ENCODE peak calls at places on chromosomes 12 and 14, in five cellular contexts. One of them, this sample, is unnamed.
A peak's percentile ranks its signal among the peaks of the same experiment; 100 is the strongest.

GRCh38 chr12:117100251-117100650 is 1.0 kb upstream of the TESC start:
- DNase-seq in IMR-90: peak; percentile 16
- DNase-seq in colonic mucosa: no peak
- DNase-seq in PC-3: peak; percentile 22
- DNase-seq in NT2/D1: no peak
- DNase-seq in this sample: peak; percentile 75

GRCh38 chr12:1201030-1201429 is 210.0 kb downstream of the ERC1 start:
- DNase-seq in IMR-90: no peak
- DNase-seq in colonic mucosa: no peak
- DNase-seq in PC-3: no peak
- DNase-seq in NT2/D1: no peak
- DNase-seq in this sample: no peak

GRCh38 chr14:105350450-105351244 is 36.1 kb downstream of the PACS2 start:
- DNase-seq in IMR-90: no peak
- DNase-seq in colonic mucosa: no peak
- DNase-seq in PC-3: no peak
- DNase-seq in NT2/D1: no peak
- DNase-seq in this sample: no peak

GRCh38 chr12:84455598-84455997 is 457.0 kb downstream of the SLC6A15 start:
- DNase-seq in IMR-90: no peak
- DNase-seq in colonic mucosa: no peak
- DNase-seq in PC-3: no peak
- DNase-seq in NT2/D1: no peak
- DNase-seq in this sample: no peak

GRCh38 chr12:74685385-74685784 is 147.8 kb downstream of the ATXN7L3B start:
- DNase-seq in IMR-90: no peak
- DNase-seq in colonic mucosa: no peak
- DNase-seq in PC-3: no peak
- DNase-seq in NT2/D1: no peak
- DNase-seq in this sample: peak; percentile 75

GRCh38 chr12:53343978-53344377 is 7.8 kb upstream of the SP7 start:
- DNase-seq in IMR-90: no peak
- DNase-seq in colonic mucosa: no peak
- DNase-seq in PC-3: no peak
- DNase-seq in NT2/D1: no peak
- DNase-seq in this sample: no peak

GRCh38 chr12:100716949-100717732 is 77.4 kb upstream of the ANO4 start:
- DNase-seq in IMR-90: no peak
- DNase-seq in colonic mucosa: no peak
- DNase-seq in PC-3: no peak
- DNase-seq in NT2/D1: no peak
- DNase-seq in this sample: peak; percentile 87

GRCh38 chr12:126726481-126727217 is 1540.3 kb upstream of the TMEM132C start:
- DNase-seq in IMR-90: no peak
- DNase-seq in colonic mucosa: no peak
- DNase-seq in PC-3: no peak
- DNase-seq in NT2/D1: peak; percentile 22
- DNase-seq in this sample: peak; percentile 84

GRCh38 chr14:101875726-101876268 is 88.6 kb upstream of the DYNC1H1 start:
- DNase-seq in IMR-90: no peak
- DNase-seq in colonic mucosa: no peak
- DNase-seq in PC-3: no peak
- DNase-seq in NT2/D1: no peak
- DNase-seq in this sample: no peak

GRCh38 chr14:69242311-69243224 is 17.4 kb upstream of the GALNT16 start:
- DNase-seq in IMR-90: peak; percentile 74
- DNase-seq in colonic mucosa: peak; percentile 64
- DNase-seq in PC-3: peak; percentile 79
- DNase-seq in NT2/D1: no peak
- DNase-seq in this sample: peak; percentile 83

GRCh38 chr12:67747869-67748760 is 99.6 kb downstream of the DYRK2 start:
- DNase-seq in IMR-90: peak; percentile 72
- DNase-seq in colonic mucosa: peak; percentile 59
- DNase-seq in PC-3: peak; percentile 73
- DNase-seq in NT2/D1: no peak
- DNase-seq in this sample: no peak

GRCh38 chr14:29868000-29868399 is 59.6 kb downstream of the PRKD1 start:
- DNase-seq in IMR-90: peak; percentile 56
- DNase-seq in colonic mucosa: no peak
- DNase-seq in PC-3: no peak
- DNase-seq in NT2/D1: no peak
- DNase-seq in this sample: no peak

GRCh38 chr12:10143205-10143604 is 13.2 kb upstream of the CLEC7A start:
- DNase-seq in IMR-90: peak; percentile 62
- DNase-seq in colonic mucosa: no peak
- DNase-seq in PC-3: no peak
- DNase-seq in NT2/D1: no peak
- DNase-seq in this sample: no peak

GRCh38 chr12:12821975-12822374 is 8.8 kb downstream of the DDX47 start:
- DNase-seq in IMR-90: no peak
- DNase-seq in colonic mucosa: no peak
- DNase-seq in PC-3: no peak
- DNase-seq in NT2/D1: no peak
- DNase-seq in this sample: no peak

GRCh38 chr14:74500417-74501134 is 7.0 kb downstream of the ISCA2 start:
- DNase-seq in IMR-90: no peak
- DNase-seq in colonic mucosa: no peak
- DNase-seq in PC-3: no peak
- DNase-seq in NT2/D1: no peak
- DNase-seq in this sample: peak; percentile 87

GRCh38 chr14:54170301-54170700 is 213.7 kb upstream of the BMP4 start:
- DNase-seq in IMR-90: no peak
- DNase-seq in colonic mucosa: no peak
- DNase-seq in PC-3: no peak
- DNase-seq in NT2/D1: no peak
- DNase-seq in this sample: no peak

GRCh38 chr12:6070472-6071257 is 53.8 kb downstream of the VWF start:
- DNase-seq in IMR-90: no peak
- DNase-seq in colonic mucosa: no peak
- DNase-seq in PC-3: no peak
- DNase-seq in NT2/D1: no peak
- DNase-seq in this sample: peak; percentile 85

GRCh38 chr12:6068226-6068625 is 56.2 kb downstream of the VWF start:
- DNase-seq in IMR-90: no peak
- DNase-seq in colonic mucosa: no peak
- DNase-seq in PC-3: no peak
- DNase-seq in NT2/D1: no peak
- DNase-seq in this sample: no peak

GRCh38 chr12:6067152-6067916 is 57.1 kb downstream of the VWF start:
- DNase-seq in IMR-90: peak; percentile 28
- DNase-seq in colonic mucosa: no peak
- DNase-seq in PC-3: peak; percentile 75
- DNase-seq in NT2/D1: peak; percentile 90
- DNase-seq in this sample: peak; percentile 94

GRCh38 chr12:6072302-6072752 is 52.1 kb downstream of the VWF start:
- DNase-seq in IMR-90: peak; percentile 79
- DNase-seq in colonic mucosa: no peak
- DNase-seq in PC-3: peak; percentile 36
- DNase-seq in NT2/D1: no peak
- DNase-seq in this sample: no peak

DNA sequence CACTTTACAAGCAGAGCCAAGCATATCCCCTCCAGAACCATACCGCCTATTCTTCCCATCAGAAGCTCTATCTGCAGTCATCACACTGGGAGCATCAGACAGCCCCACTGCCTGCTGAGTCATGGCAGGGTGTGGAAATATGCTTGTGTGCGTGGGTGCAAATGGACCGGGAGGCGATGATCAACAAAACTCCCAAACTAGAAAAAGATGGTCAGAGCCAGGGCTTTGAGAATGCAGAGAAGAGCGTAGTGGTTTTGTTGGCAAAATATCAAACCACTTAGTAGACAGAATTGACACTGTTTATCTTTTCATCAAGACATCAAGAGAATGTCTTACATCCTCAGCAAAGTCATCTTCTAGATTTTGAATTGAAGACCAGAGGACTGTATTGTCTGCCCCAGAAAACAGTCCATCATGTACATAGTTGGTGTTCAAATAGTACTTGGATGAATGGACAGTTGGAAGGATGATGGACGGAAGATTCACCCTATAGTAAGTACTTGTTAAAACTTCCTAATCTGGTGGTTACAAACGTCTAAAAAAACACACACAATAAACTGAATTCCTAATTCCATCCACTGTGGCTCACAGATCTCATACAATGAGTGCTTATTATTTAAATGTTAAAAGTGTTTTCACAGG is 54.9 kb downstream of the VWF start:
- DNase-seq in IMR-90: peak; percentile 96
- DNase-seq in colonic mucosa: no peak
- DNase-seq in PC-3: no peak
- DNase-seq in NT2/D1: no peak
- DNase-seq in this sample: no peak
- H3K4me1 ChIP-seq in IMR-90: peaks cover 10% of the 10 kb centered on the region
- H3K4me1 ChIP-seq in colonic mucosa: no peaks in the 10 kb centered on the region
- H3K4me1 ChIP-seq in PC-3: peaks cover 9% of the 10 kb centered on the region
- H3K4me1 ChIP-seq in NT2/D1: peaks cover 17% of the 10 kb centered on the region
- H3K4me1 ChIP-seq in this sample: no peaks in the 10 kb centered on the region

DNA sequence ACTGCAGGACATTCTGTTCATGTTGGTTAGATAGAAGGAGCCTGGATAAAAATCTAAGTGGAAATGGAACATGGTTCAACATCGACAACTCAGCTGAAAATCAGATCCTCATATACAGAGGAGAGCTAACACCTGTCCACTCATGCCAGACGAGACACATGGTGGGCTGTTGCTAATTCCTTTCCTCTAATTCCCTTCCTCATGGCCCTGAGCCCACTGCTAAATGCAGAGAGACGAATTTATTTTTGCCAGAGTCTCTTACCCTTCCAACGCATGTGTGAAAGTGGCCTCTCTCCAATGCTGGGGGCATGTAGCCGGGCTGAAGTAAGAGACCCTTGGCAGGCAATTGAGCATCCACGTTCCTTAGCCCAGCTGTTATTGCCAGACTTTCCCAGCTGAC is 28.8 kb downstream of the CORO1C start:
- DNase-seq in IMR-90: no peak
- DNase-seq in colonic mucosa: no peak
- DNase-seq in PC-3: no peak
- DNase-seq in NT2/D1: no peak
- DNase-seq in this sample: no peak
- H3K9ac ChIP-seq in IMR-90: peak overlapping the region; percentile 77
- H3K9ac ChIP-seq in colonic mucosa: no peak overlapping the region
- H3K9ac ChIP-seq in PC-3: no peak overlapping the region
- H3K9ac ChIP-seq in NT2/D1: no peak overlapping the region
- H3K9ac ChIP-seq in this sample: no peak overlapping the region

GRCh38 chr12:56298828-56299227 is 1.3 kb downstream of the CS start:
- DNase-seq in IMR-90: no peak
- DNase-seq in colonic mucosa: no peak
- DNase-seq in PC-3: no peak
- DNase-seq in NT2/D1: no peak
- DNase-seq in this sample: no peak

GRCh38 chr12:56297400-56297799 is 2.7 kb downstream of the CS start:
- DNase-seq in IMR-90: no peak
- DNase-seq in colonic mucosa: no peak
- DNase-seq in PC-3: peak; percentile 30
- DNase-seq in NT2/D1: no peak
- DNase-seq in this sample: no peak

GRCh38 chr12:56299853-56300643 is at the start of gene CS:
- DNase-seq in IMR-90: peak; percentile 95
- DNase-seq in colonic mucosa: peak; percentile 99
- DNase-seq in PC-3: peak; percentile 99
- DNase-seq in NT2/D1: peak; percentile 99
- DNase-seq in this sample: peak; percentile 100

GRCh38 chr12:56300644-56301464 is 724 bp upstream of the CS start:
- DNase-seq in IMR-90: no peak
- DNase-seq in colonic mucosa: no peak
- DNase-seq in PC-3: no peak
- DNase-seq in NT2/D1: no peak
- DNase-seq in this sample: no peak

DNA sequence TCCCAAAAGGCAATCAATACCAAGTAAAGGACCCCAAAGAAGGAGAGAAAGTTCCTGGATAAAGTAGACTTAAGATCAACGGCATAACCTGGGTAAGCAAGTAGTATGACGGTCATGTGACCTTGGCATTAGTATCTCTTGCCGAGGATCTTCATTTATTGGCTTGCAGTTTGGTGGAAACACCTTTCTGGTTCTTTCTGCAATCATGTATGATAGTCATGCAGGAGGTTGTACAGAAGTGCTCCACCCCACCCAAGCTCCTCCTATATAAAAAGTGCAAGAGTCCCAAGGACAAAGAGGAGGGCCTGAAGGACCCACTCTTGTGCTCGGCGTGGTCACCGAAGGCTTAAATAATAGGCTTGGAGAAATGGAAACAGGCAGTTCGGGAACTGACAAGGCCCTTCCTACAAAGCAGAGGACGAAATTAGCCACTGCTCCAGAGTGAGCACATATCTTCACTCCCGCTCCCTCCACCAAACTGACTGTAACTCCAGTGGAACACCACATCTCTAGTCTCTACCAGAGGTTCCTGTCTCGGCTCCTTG is 750 bp downstream of the CS start:
- DNase-seq in IMR-90: peak; percentile 17
- DNase-seq in colonic mucosa: peak; percentile 72
- DNase-seq in PC-3: peak; percentile 30
- DNase-seq in NT2/D1: no peak
- DNase-seq in this sample: no peak
- H3K4me1 ChIP-seq in IMR-90: peaks cover 9% of the 10 kb centered on the region
- H3K4me1 ChIP-seq in colonic mucosa: peaks cover 29% of the 10 kb centered on the region
- H3K4me1 ChIP-seq in PC-3: peaks cover 39% of the 10 kb centered on the region
- H3K4me1 ChIP-seq in NT2/D1: peaks cover 2% of the 10 kb centered on the region
- H3K4me1 ChIP-seq in this sample: peaks cover 9% of the 10 kb centered on the region

GRCh38 chr14:75673345-75673744 is 12.3 kb downstream of the TTLL5 start:
- DNase-seq in IMR-90: no peak
- DNase-seq in colonic mucosa: no peak
- DNase-seq in PC-3: no peak
- DNase-seq in NT2/D1: no peak
- DNase-seq in this sample: no peak
- H3K9ac ChIP-seq in IMR-90: no peak overlapping the region
- H3K9ac ChIP-seq in colonic mucosa: no peak overlapping the region
- H3K9ac ChIP-seq in PC-3: no peak overlapping the region
- H3K9ac ChIP-seq in NT2/D1: no peak overlapping the region
- H3K9ac ChIP-seq in this sample: no peak overlapping the region

DNA sequence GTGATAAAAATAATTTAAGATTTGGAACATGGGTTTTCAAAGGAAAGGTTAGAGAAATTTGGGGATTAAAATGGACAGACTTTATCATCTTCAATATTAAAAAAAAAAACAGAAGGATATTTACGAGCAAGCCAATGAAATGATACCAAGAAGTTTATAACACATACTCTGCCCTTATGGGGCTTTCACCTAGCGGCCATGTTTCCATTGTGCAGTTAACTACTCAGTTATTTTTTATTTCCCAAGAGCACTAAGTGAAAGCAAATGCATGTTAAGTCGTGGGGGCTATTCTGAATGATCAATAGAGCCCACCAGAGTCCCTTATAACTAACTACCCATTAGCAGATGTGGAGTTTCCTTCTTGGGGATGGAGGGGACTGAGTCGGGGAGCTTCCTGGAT is 53.9 kb downstream of the ETV6 start:
- DNase-seq in IMR-90: no peak
- DNase-seq in colonic mucosa: no peak
- DNase-seq in PC-3: no peak
- DNase-seq in NT2/D1: no peak
- DNase-seq in this sample: no peak
- H3K4me1 ChIP-seq in IMR-90: peaks cover 23% of the 10 kb centered on the region
- H3K4me1 ChIP-seq in colonic mucosa: no peaks in the 10 kb centered on the region
- H3K4me1 ChIP-seq in PC-3: peaks cover 12% of the 10 kb centered on the region
- H3K4me1 ChIP-seq in NT2/D1: peaks cover 4% of the 10 kb centered on the region
- H3K4me1 ChIP-seq in this sample: peaks cover 24% of the 10 kb centered on the region

This sample was measured in endodermal cell.